ENCODE peak calls at places on chromosome 10, in five cellular contexts. W is BE2C, I is WERI-Rb-1, J is uterus, H is A549. X is an unnamed sample.
A peak's percentile ranks its signal among the peaks of the same experiment; 100 is the strongest.

GRCh38 chr10:120600871-120601644 is 144.0 kb downstream of the PLPP4 start:
- DNase-seq in W (peak; percentile 74), I (peak; percentile 66), J (no peak), H (no peak), X (no peak)

GRCh38 chr10:16698457-16698856 is 118.8 kb downstream of the RSU1 start:
- DNase-seq in W (no peak), I (no peak), J (no peak), H (no peak), X (no peak)

GRCh38 chr10:51617576-51618298 is 81.7 kb downstream of the CSTF2T start:
- DNase-seq in W (no peak), I (no peak), J (no peak), H (no peak), X (no peak)

GRCh38 chr10:110790913-110791525 is 80.7 kb upstream of the PDCD4 start:
- DNase-seq in W (no peak), I (no peak), J (no peak), H (no peak), X (no peak)

GRCh38 chr10:100518761-100519241 is 860 bp downstream of the SEC31B start:
- DNase-seq in W (peak; percentile 74), I (peak; percentile 82), J (peak; percentile 45), H (peak; percentile 57), X (peak; percentile 44)

GRCh38 chr10:132200344-132201110 is 13.8 kb downstream of the DPYSL4 start:
- DNase-seq in W (no peak), I (no peak), J (no peak), H (no peak), X (no peak)

GRCh38 chr10:11331706-11332105 is 279.7 kb downstream of the USP6NL start:
- DNase-seq in W (no peak), I (no peak), J (no peak), H (no peak), X (no peak)

GRCh38 chr10:11823989-11824346 is 812 bp downstream of the PROSER2 start:
- DNase-seq in W (no peak), I (no peak), J (no peak), H (no peak), X (no peak)

GRCh38 chr10:66455304-66455703 is 470.5 kb upstream of the LRRTM3 start:
- DNase-seq in W (peak; percentile 5), I (no peak), J (no peak), H (peak; percentile 5), X (no peak)

GRCh38 chr10:77387247-77387646 is 250.4 kb downstream of the KCNMA1 start:
- DNase-seq in W (no peak), I (no peak), J (no peak), H (no peak), X (no peak)

GRCh38 chr10:121605708-121606107 is 7.5 kb upstream of the FGFR2 start:
- DNase-seq in W (no peak), I (no peak), J (no peak), H (no peak), X (no peak)

GRCh38 chr10:58044072-58044471 is 223.6 kb downstream of the IPMK start:
- DNase-seq in W (no peak), I (no peak), J (no peak), H (peak; percentile 53), X (no peak)

GRCh38 chr10:92573091-92573797 is 649 bp downstream of the IDE start:
- DNase-seq in W (peak; percentile 39), I (peak; percentile 40), J (peak; percentile 24), H (peak; percentile 54), X (peak; percentile 9)

GRCh38 chr10:52951819-52952218 is 179.2 kb upstream of the MBL2 start:
- DNase-seq in W (peak; percentile 48), I (peak; percentile 22), J (no peak), H (peak; percentile 33), X (no peak)

GRCh38 chr10:24706479-24707118 is 17.1 kb downstream of the ARHGAP21 start:
- DNase-seq in W (peak; percentile 28), I (no peak), J (peak; percentile 33), H (peak; percentile 86), X (no peak)

GRCh38 chr10:104766341-104766740 is 125.3 kb downstream of the SORCS3 start:
- DNase-seq in W (no peak), I (no peak), J (no peak), H (no peak), X (no peak)

GRCh38 chr10:22810643-22811254 is 96.4 kb upstream of the PIP4K2A start:
- DNase-seq in W (no peak), I (no peak), J (no peak), H (no peak), X (no peak)

GRCh38 chr10:47101807-47102206 is 190.6 kb downstream of the PTPN20 start:
- DNase-seq in W (no peak), I (no peak), J (no peak), H (no peak), X (no peak)

GRCh38 chr10:104485632-104486031 is 132.0 kb downstream of the CFAP58 start:
- DNase-seq in W (no peak), I (no peak), J (no peak), H (peak; percentile 12), X (no peak)

GRCh38 chr10:121077331-121077730 is 226.2 kb downstream of the WDR11 start:
- DNase-seq in W (no peak), I (no peak), J (peak; percentile 42), H (no peak), X (no peak)

GRCh38 chr10:117736655-117737054 is 194.1 kb downstream of the EMX2 start:
- DNase-seq in W (no peak), I (no peak), J (no peak), H (peak; percentile 27), X (no peak)

GRCh38 chr10:81018898-81019890 is 481.5 kb downstream of the SH2D4B start:
- DNase-seq in W (peak; percentile 28), I (peak; percentile 52), J (no peak), H (peak; percentile 70), X (no peak)

GRCh38 chr10:60662917-60663614 is 115.2 kb upstream of the CDK1 start:
- DNase-seq in W (no peak), I (no peak), J (no peak), H (no peak), X (no peak)

GRCh38 chr10:102537367-102537766 is 33.6 kb downstream of the SUFU start:
- DNase-seq in W (no peak), I (no peak), J (no peak), H (no peak), X (no peak)

GRCh38 chr10:102152545-102152890 is 329 bp downstream of the NOLC1 start:
- DNase-seq in W (peak; percentile 36), I (no peak), J (no peak), H (no peak), X (no peak)

GRCh38 chr10:76311752-76312699 is 880.6 kb downstream of the LRMDA start:
- DNase-seq in W (peak; percentile 43), I (peak; percentile 67), J (no peak), H (peak; percentile 56), X (no peak)

GRCh38 chr10:3803295-3803883 is 18.4 kb upstream of the KLF6 start:
- DNase-seq in W (no peak), I (peak; percentile 41), J (no peak), H (peak; percentile 83), X (no peak)

GRCh38 chr10:3014968-3015367 is 52.4 kb upstream of the PFKP start:
- DNase-seq in W (no peak), I (no peak), J (no peak), H (no peak), X (no peak)

GRCh38 chr10:124710266-124710881 is 33.8 kb downstream of the FAM53B start:
- DNase-seq in W (no peak), I (no peak), J (no peak), H (no peak), X (no peak)

GRCh38 chr10:14377591-14377990 is 46.9 kb upstream of the FRMD4A start:
- DNase-seq in W (no peak), I (no peak), J (no peak), H (no peak), X (no peak)

GRCh38 chr10:112374724-112375541 is 1.0 kb downstream of the ACSL5 start:
- DNase-seq in W (no peak), I (no peak), J (no peak), H (no peak), X (no peak)

GRCh38 chr10:5741276-5741675 is 56.6 kb downstream of the TASOR2 start:
- DNase-seq in W (no peak), I (no peak), J (no peak), H (no peak), X (no peak)

GRCh38 chr10:97234403-97234802 is 48.6 kb upstream of the SLIT1 start:
- DNase-seq in W (no peak), I (no peak), J (no peak), H (peak; percentile 51), X (no peak)

GRCh38 chr10:123463176-123463575 is 203.0 kb upstream of the GPR26 start:
- DNase-seq in W (no peak), I (no peak), J (no peak), H (no peak), X (no peak)
- H3K9me3 ChIP-seq in W (no peaks in the 10 kb centered on the region), I (no peaks in the 10 kb centered on the region), J (no peaks in the 10 kb centered on the region), H (no peaks in the 10 kb centered on the region), X (no peaks in the 10 kb centered on the region)

DNA sequence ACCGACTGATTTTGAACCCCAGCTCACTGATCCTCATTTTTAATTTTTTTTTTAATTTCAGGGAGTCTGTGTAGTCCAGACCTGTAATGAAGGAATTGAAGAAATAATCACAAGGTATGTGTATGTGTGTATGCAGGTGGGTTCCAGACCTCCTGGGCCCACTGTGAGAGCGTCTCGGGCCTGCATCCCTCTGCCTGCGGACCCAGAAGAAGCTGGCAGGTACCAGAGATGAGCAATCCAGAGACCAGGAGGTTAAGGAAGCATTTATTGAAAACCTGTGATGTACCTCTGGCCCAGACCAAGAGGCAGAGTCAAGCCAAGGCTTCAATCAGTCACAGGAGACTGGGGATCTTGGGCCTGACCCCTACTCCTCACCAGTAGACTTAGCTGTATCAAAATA is 10.8 kb downstream of the SYCE1 start:
- DNase-seq in W (no peak), I (no peak), J (no peak), H (no peak), X (no peak)
- H3K9me3 ChIP-seq in W (no peaks in the 10 kb centered on the region), I (no peaks in the 10 kb centered on the region), J (no peaks in the 10 kb centered on the region), H (no peaks in the 10 kb centered on the region), X (no peaks in the 10 kb centered on the region)

DNA sequence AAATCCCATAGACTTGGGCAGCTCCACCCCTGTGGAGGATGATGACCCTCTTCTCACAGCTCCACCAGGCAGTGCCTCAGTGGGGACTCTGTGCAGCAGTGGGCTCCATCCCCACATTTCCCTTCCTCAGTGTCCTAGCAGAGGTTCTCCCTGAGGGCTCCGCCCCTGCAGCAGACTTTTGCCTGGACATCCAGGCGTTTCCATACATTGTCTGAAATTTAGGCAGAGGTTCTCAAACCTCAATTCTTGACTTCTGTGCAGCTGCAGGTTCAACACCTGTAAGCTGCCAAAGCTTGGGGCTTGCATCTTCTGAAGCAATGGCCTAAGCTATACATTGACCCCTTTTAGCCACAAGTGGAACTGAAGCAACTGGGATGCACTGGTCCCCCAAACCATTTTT is 31.8 kb downstream of the NEUROG3 start:
- DNase-seq in W (no peak), I (no peak), J (no peak), H (no peak), X (no peak)
- H3K9me3 ChIP-seq in W (peaks cover 4% of the 10 kb centered on the region), I (peaks cover 11% of the 10 kb centered on the region), J (no peaks in the 10 kb centered on the region), H (peaks cover 11% of the 10 kb centered on the region), X (no peaks in the 10 kb centered on the region)

DNA sequence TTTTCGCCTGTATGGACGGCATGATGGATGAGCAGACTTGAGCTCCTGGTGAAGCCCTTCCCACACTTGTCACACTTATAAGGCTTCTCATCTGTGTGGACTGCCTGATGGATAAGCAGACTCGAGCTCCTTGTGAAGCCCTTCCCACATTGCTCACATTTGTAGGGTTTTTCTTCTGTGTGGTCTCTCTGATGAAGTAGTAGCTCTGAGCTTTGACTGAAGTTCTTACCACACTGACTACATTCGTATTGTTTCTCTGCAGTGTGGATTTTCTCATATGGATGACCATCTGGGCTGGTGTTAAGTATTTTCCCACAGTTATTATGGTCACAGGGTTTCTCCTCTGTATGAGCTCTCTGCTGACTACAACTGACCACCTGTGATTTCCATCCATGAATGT is 17.2 kb downstream of the ZNF239 start:
- DNase-seq in W (no peak), I (no peak), J (no peak), H (no peak), X (no peak)
- H3K9me3 ChIP-seq in W (no peaks in the 10 kb centered on the region), I (no peaks in the 10 kb centered on the region), J (no peaks in the 10 kb centered on the region), H (peaks cover 74% of the 10 kb centered on the region), X (peaks cover 10% of the 10 kb centered on the region)